ENCODE peak calls at places on chromosomes 5 and 9, in ten cellular contexts. K is GM03348; Y is GOT3; B is ELR; R is RWPE1; J is tibial artery; F is LoVo; I is nucleus accumbens; V is activated naive CD8-positive, alpha-beta T cell treated with anti-CD3 and anti-CD28 coated beads for 36 hours; Z is thoracic aorta. C is an unnamed sample.

GRCh38 chr5:121688126-121688525 is 163.6 kb upstream of the FTMT start:
- DNase-seq in B (no peak), Y (no peak), V (no peak), I (no peak), F (no peak), K (no peak), Z (no peak), J (no peak), R (no peak), C (no peak)

GRCh38 chr9:97740848-97741821 is 44.0 kb upstream of the XPA start:
- DNase-seq in B (peak; percentile 83), Y (no peak), Z (peak; percentile 4), R (peak; percentile 90), I (no peak), V (peak; percentile 54), K (peak; percentile 74), F (no peak), J (peak; percentile 86), C (peak; percentile 75)

GRCh38 chr9:2610985-2611384 is 10.6 kb upstream of the VLDLR start:
- DNase-seq in Z (no peak), V (no peak), B (no peak), Y (no peak), R (no peak), J (no peak), F (no peak), K (no peak), I (no peak), C (no peak)

GRCh38 chr5:138981606-138982005 is 106.5 kb upstream of the LRRTM2 start:
- DNase-seq in J (no peak), V (peak; percentile 9), R (no peak), B (no peak), K (peak; percentile 52), F (no peak), Z (no peak), Y (no peak), I (no peak), C (peak; percentile 52)

GRCh38 chr5:73039082-73039481 is 81.3 kb upstream of the TMEM171 start:
- DNase-seq in R (no peak), I (no peak), F (peak; percentile 20), V (no peak), B (peak; percentile 35), Z (no peak), J (no peak), Y (no peak), K (no peak), C (no peak)

GRCh38 chr9:35756743-35757526 is 2.9 kb upstream of the MSMP start:
- DNase-seq in B (peak; percentile 71), Z (no peak), R (no peak), F (peak; percentile 72), I (no peak), Y (no peak), V (peak; percentile 63), J (peak; percentile 78), K (peak; percentile 25), C (peak; percentile 71)

GRCh38 chr9:137314561-137315560 is 12.8 kb upstream of the NRARP start:
- DNase-seq in Z (no peak), R (peak; percentile 2), I (no peak), B (no peak), K (peak; percentile 8), J (peak; percentile 57), V (no peak), F (no peak), Y (no peak), C (peak; percentile 12)

GRCh38 chr5:85000671-85001070 is 616.0 kb upstream of the EDIL3 start:
- DNase-seq in I (no peak), R (no peak), F (no peak), K (no peak), J (no peak), V (no peak), Y (no peak), Z (no peak), B (peak; percentile 1), C (no peak)

GRCh38 chr9:126423022-126423708 is 96.5 kb downstream of the MVB12B start:
- DNase-seq in J (no peak), R (no peak), Y (no peak), F (no peak), V (no peak), B (no peak), I (no peak), Z (no peak), K (no peak), C (no peak)

GRCh38 chr9:120892748-120893584 is 16.0 kb upstream of the PHF19 start:
- DNase-seq in R (peak; percentile 78), I (no peak), F (peak; percentile 45), Y (no peak), V (peak; percentile 70), B (peak; percentile 89), K (peak; percentile 42), Z (no peak), J (no peak), C (no peak)

GRCh38 chr5:118984602-118985001 is 3.7 kb downstream of the DTWD2 start:
- DNase-seq in Y (no peak), J (no peak), F (no peak), B (peak; percentile 54), V (no peak), Z (no peak), I (no peak), K (peak; percentile 56), R (peak; percentile 41), C (no peak)

GRCh38 chr5:169009171-169009570 is 291.8 kb downstream of the SLIT3 start:
- DNase-seq in F (no peak), Z (no peak), I (no peak), Y (no peak), V (no peak), R (no peak), B (no peak), K (peak; percentile 35), J (no peak), C (peak; percentile 50)

GRCh38 chr5:170585278-170585677 is 81.5 kb downstream of the KCNIP1 start:
- DNase-seq in B (peak; percentile 10), F (no peak), R (peak; percentile 36), Y (no peak), I (no peak), K (no peak), J (no peak), Z (no peak), V (no peak), C (no peak)

GRCh38 chr9:1659036-1659701 is 356.0 kb upstream of the SMARCA2 start:
- DNase-seq in V (no peak), F (no peak), B (no peak), I (no peak), K (no peak), R (no peak), Y (no peak), J (no peak), Z (no peak), C (no peak)

GRCh38 chr5:142758062-142758802 is 11.9 kb upstream of the ARHGAP26 start:
- DNase-seq in K (no peak), R (no peak), Z (no peak), J (no peak), I (no peak), B (no peak), V (no peak), Y (no peak), F (no peak), C (no peak)

GRCh38 chr5:139363937-139364336 is 19.2 kb downstream of the SLC23A1 start:
- DNase-seq in V (no peak), I (no peak), Z (no peak), K (no peak), Y (no peak), B (no peak), F (no peak), J (no peak), R (no peak), C (no peak)

GRCh38 chr9:14415947-14416346 is 102.0 kb upstream of the NFIB start:
- DNase-seq in K (peak; percentile 66), V (no peak), I (no peak), F (no peak), J (no peak), Z (no peak), B (peak; percentile 77), R (no peak), Y (no peak), C (no peak)

GRCh38 chr9:109771796-109772525 is 8.0 kb upstream of the PALM2AKAP2 start:
- DNase-seq in B (no peak), K (peak; percentile 44), I (no peak), F (no peak), V (no peak), Y (no peak), Z (no peak), R (no peak), J (no peak), C (no peak)

GRCh38 chr5:80921026-80921425 is 39.1 kb upstream of the RASGRF2 start:
- DNase-seq in B (no peak), J (no peak), F (no peak), Y (no peak), V (no peak), I (no peak), K (no peak), R (no peak), Z (no peak), C (no peak)

GRCh38 chr5:54659651-54660050 is 142.1 kb downstream of the SNX18 start:
- DNase-seq in V (no peak), I (no peak), R (no peak), Z (peak; percentile 49), Y (no peak), F (no peak), K (no peak), J (peak; percentile 77), B (no peak), C (no peak)